ENCODE peak calls at places on chromosomes 3 and 15, in ten cellular contexts. T, X, M, Y, L, J, N, K, I and B are unnamed samples.

GRCh38 chr3:106401666-106402319 is 533.0 kb upstream of the CBLB start:
- DNase-seq in J (no peak), M (no peak), N (peak; percentile 76), K (peak; percentile 7), I (no peak), X (no peak), T (no peak), L (no peak), Y (no peak), B (no peak)

GRCh38 chr3:142276780-142277179 is 51.4 kb upstream of the GK5 start:
- DNase-seq in K (no peak), J (no peak), L (no peak), I (no peak), N (peak; percentile 84), Y (no peak), X (no peak), M (no peak), T (peak; percentile 45), B (no peak)

GRCh38 chr3:62755285-62755684 is 119.9 kb downstream of the CADPS start:
- DNase-seq in N (no peak), T (peak; percentile 32), L (no peak), X (no peak), M (no peak), I (no peak), J (no peak), K (no peak), Y (no peak), B (no peak)

GRCh38 chr15:34084086-34084485 is 17.6 kb downstream of the EMC7 start:
- DNase-seq in L (no peak), M (peak; percentile 18), K (no peak), X (no peak), Y (no peak), T (peak; percentile 54), J (no peak), N (no peak), I (no peak), B (no peak)

GRCh38 chr3:196287066-196287404 is 491 bp downstream of the PCYT1A start:
- DNase-seq in L (no peak), K (no peak), J (peak; percentile 2), X (no peak), N (no peak), Y (no peak), T (peak; percentile 48), M (peak; percentile 10), I (peak; percentile 18), B (no peak)

GRCh38 chr3:38111201-38111600 is 25.7 kb downstream of the ACAA1 start:
- DNase-seq in K (no peak), X (no peak), I (no peak), Y (no peak), L (no peak), T (no peak), M (no peak), N (no peak), J (no peak), B (no peak)

GRCh38 chr3:130546920-130547679 is 30.1 kb downstream of the COL6A6 start:
- DNase-seq in M (no peak), K (no peak), X (no peak), T (no peak), N (no peak), I (no peak), Y (no peak), J (no peak), L (no peak), B (no peak)

GRCh38 chr15:95864467-95864886 is 466.0 kb upstream of the NR2F2 start:
- DNase-seq in I (no peak), X (no peak), N (no peak), M (no peak), J (no peak), K (no peak), Y (no peak), T (no peak), L (no peak), B (no peak)

GRCh38 chr15:78372880-78373279 is 32.7 kb downstream of the CRABP1 start:
- DNase-seq in J (no peak), Y (peak; percentile 50), T (no peak), L (no peak), X (no peak), K (no peak), M (peak; percentile 57), I (no peak), N (no peak), B (no peak)

GRCh38 chr3:160049570-160049969 is 60.9 kb downstream of the IL12A start:
- DNase-seq in M (no peak), I (no peak), L (no peak), T (no peak), J (no peak), K (no peak), X (peak; percentile 21), Y (no peak), N (no peak), B (no peak)

GRCh38 chr15:37698679-37699078 is 235.8 kb upstream of the TMCO5A start:
- DNase-seq in I (no peak), T (peak; percentile 56), X (no peak), N (peak; percentile 52), Y (no peak), L (no peak), M (peak; percentile 2), J (no peak), K (no peak), B (no peak)

GRCh38 chr3:143302638-143303171 is 183.1 kb downstream of the CHST2 start:
- DNase-seq in L (no peak), T (peak; percentile 79), K (no peak), N (peak; percentile 78), J (no peak), Y (peak; percentile 84), M (peak; percentile 4), I (no peak), X (peak; percentile 6), B (peak; percentile 29)

GRCh38 chr3:6962796-6963195 is 101.9 kb downstream of the GRM7 start:
- DNase-seq in L (no peak), X (no peak), J (no peak), N (no peak), T (no peak), I (no peak), M (no peak), K (no peak), Y (no peak), B (no peak)